ENCODE peak calls at places on chromosomes 5 and 9, in ten cellular contexts. One of them, this sample, is unnamed.

GRCh38 chr5:67294266-67294938 is 97.8 kb upstream of the CD180 start:
- DNase-seq in ascending aorta: no peak
- DNase-seq in heart right ventricle: no peak
- DNase-seq in A549: no peak
- DNase-seq in neural crest cell: no peak
- DNase-seq in epithelial cell of esophagus: no peak
- DNase-seq in B cell: no peak
- DNase-seq in progenitor cell of endocrine pancreas: no peak
- DNase-seq in Calu3: no peak
- DNase-seq in hepatocyte: no peak
- DNase-seq in this sample: no peak

GRCh38 chr5:67660149-67660548 is 463.6 kb upstream of the CD180 start:
- DNase-seq in B cell: no peak
- DNase-seq in epithelial cell of esophagus: no peak
- DNase-seq in hepatocyte: no peak
- DNase-seq in ascending aorta: no peak
- DNase-seq in heart right ventricle: no peak
- DNase-seq in neural crest cell: no peak
- DNase-seq in A549: no peak
- DNase-seq in progenitor cell of endocrine pancreas: no peak
- DNase-seq in Calu3: no peak
- DNase-seq in this sample: no peak

GRCh38 chr5:95022967-95023695 is 261.8 kb downstream of the MCTP1 start:
- DNase-seq in epithelial cell of esophagus: peak
- DNase-seq in hepatocyte: no peak
- DNase-seq in Calu3: no peak
- DNase-seq in heart right ventricle: no peak
- DNase-seq in ascending aorta: no peak
- DNase-seq in B cell: no peak
- DNase-seq in neural crest cell: no peak
- DNase-seq in A549: no peak
- DNase-seq in progenitor cell of endocrine pancreas: no peak
- DNase-seq in this sample: no peak

GRCh38 chr9:129006328-129007034 is 21.6 kb downstream of the SH3GLB2 start:
- DNase-seq in Calu3: peak
- DNase-seq in neural crest cell: peak
- DNase-seq in ascending aorta: peak
- DNase-seq in hepatocyte: peak
- DNase-seq in A549: peak
- DNase-seq in progenitor cell of endocrine pancreas: peak
- DNase-seq in heart right ventricle: peak
- DNase-seq in B cell: peak
- DNase-seq in epithelial cell of esophagus: peak
- DNase-seq in this sample: no peak

GRCh38 chr9:136676920-136677686 is 10.2 kb downstream of the AGPAT2 start:
- DNase-seq in progenitor cell of endocrine pancreas: no peak
- DNase-seq in heart right ventricle: no peak
- DNase-seq in neural crest cell: no peak
- DNase-seq in A549: no peak
- DNase-seq in Calu3: no peak
- DNase-seq in B cell: no peak
- DNase-seq in hepatocyte: no peak
- DNase-seq in epithelial cell of esophagus: no peak
- DNase-seq in ascending aorta: no peak
- DNase-seq in this sample: no peak

GRCh38 chr5:142997586-142997985 is 227.4 kb downstream of the ARHGAP26 start:
- DNase-seq in epithelial cell of esophagus: no peak
- DNase-seq in neural crest cell: no peak
- DNase-seq in Calu3: no peak
- DNase-seq in A549: no peak
- DNase-seq in B cell: no peak
- DNase-seq in heart right ventricle: no peak
- DNase-seq in progenitor cell of endocrine pancreas: no peak
- DNase-seq in ascending aorta: no peak
- DNase-seq in hepatocyte: no peak
- DNase-seq in this sample: no peak

GRCh38 chr5:37166197-37166596 is 83.0 kb downstream of the CPLANE1 start:
- DNase-seq in Calu3: no peak
- DNase-seq in progenitor cell of endocrine pancreas: no peak
- DNase-seq in neural crest cell: no peak
- DNase-seq in B cell: no peak
- DNase-seq in heart right ventricle: no peak
- DNase-seq in hepatocyte: no peak
- DNase-seq in A549: no peak
- DNase-seq in ascending aorta: no peak
- DNase-seq in epithelial cell of esophagus: no peak
- DNase-seq in this sample: no peak

GRCh38 chr5:53871050-53871449 is 310.6 kb downstream of the NDUFS4 start:
- DNase-seq in hepatocyte: no peak
- DNase-seq in heart right ventricle: no peak
- DNase-seq in ascending aorta: no peak
- DNase-seq in A549: no peak
- DNase-seq in progenitor cell of endocrine pancreas: no peak
- DNase-seq in Calu3: no peak
- DNase-seq in B cell: no peak
- DNase-seq in epithelial cell of esophagus: no peak
- DNase-seq in neural crest cell: no peak
- DNase-seq in this sample: no peak

GRCh38 chr5:85077581-85077980 is 692.9 kb upstream of the EDIL3 start:
- DNase-seq in A549: no peak
- DNase-seq in progenitor cell of endocrine pancreas: no peak
- DNase-seq in neural crest cell: no peak
- DNase-seq in ascending aorta: no peak
- DNase-seq in Calu3: no peak
- DNase-seq in heart right ventricle: no peak
- DNase-seq in B cell: no peak
- DNase-seq in hepatocyte: no peak
- DNase-seq in epithelial cell of esophagus: no peak
- DNase-seq in this sample: no peak

GRCh38 chr9:124784503-124784902 is 7.6 kb downstream of the OLFML2A start:
- DNase-seq in A549: no peak
- DNase-seq in epithelial cell of esophagus: peak
- DNase-seq in Calu3: no peak
- DNase-seq in hepatocyte: no peak
- DNase-seq in neural crest cell: no peak
- DNase-seq in B cell: no peak
- DNase-seq in heart right ventricle: no peak
- DNase-seq in progenitor cell of endocrine pancreas: no peak
- DNase-seq in ascending aorta: peak
- DNase-seq in this sample: peak

GRCh38 chr5:103523319-103523718 is 39.3 kb downstream of the NUDT12 start:
- DNase-seq in heart right ventricle: no peak
- DNase-seq in hepatocyte: peak
- DNase-seq in neural crest cell: no peak
- DNase-seq in progenitor cell of endocrine pancreas: no peak
- DNase-seq in Calu3: peak
- DNase-seq in A549: no peak
- DNase-seq in ascending aorta: no peak
- DNase-seq in B cell: no peak
- DNase-seq in epithelial cell of esophagus: peak
- DNase-seq in this sample: no peak

GRCh38 chr9:133687856-133688761 is 50.0 kb downstream of the SARDH start:
- DNase-seq in neural crest cell: no peak
- DNase-seq in A549: no peak
- DNase-seq in progenitor cell of endocrine pancreas: no peak
- DNase-seq in ascending aorta: no peak
- DNase-seq in B cell: no peak
- DNase-seq in heart right ventricle: peak
- DNase-seq in Calu3: no peak
- DNase-seq in epithelial cell of esophagus: no peak
- DNase-seq in hepatocyte: no peak
- DNase-seq in this sample: no peak

GRCh38 chr9:129826344-129826743 is 2.4 kb upstream of the TOR1A start:
- DNase-seq in A549: no peak
- DNase-seq in progenitor cell of endocrine pancreas: no peak
- DNase-seq in Calu3: no peak
- DNase-seq in neural crest cell: no peak
- DNase-seq in epithelial cell of esophagus: no peak
- DNase-seq in hepatocyte: no peak
- DNase-seq in heart right ventricle: no peak
- DNase-seq in B cell: no peak
- DNase-seq in ascending aorta: no peak
- DNase-seq in this sample: no peak

GRCh38 chr5:121913397-121913796 is 48.4 kb upstream of the SRFBP1 start:
- DNase-seq in hepatocyte: no peak
- DNase-seq in Calu3: no peak
- DNase-seq in B cell: no peak
- DNase-seq in heart right ventricle: no peak
- DNase-seq in ascending aorta: no peak
- DNase-seq in epithelial cell of esophagus: no peak
- DNase-seq in progenitor cell of endocrine pancreas: no peak
- DNase-seq in A549: no peak
- DNase-seq in neural crest cell: no peak
- DNase-seq in this sample: no peak

GRCh38 chr9:19160085-19160484 is 32.8 kb upstream of the PLIN2 start:
- DNase-seq in hepatocyte: no peak
- DNase-seq in heart right ventricle: no peak
- DNase-seq in neural crest cell: no peak
- DNase-seq in Calu3: no peak
- DNase-seq in A549: no peak
- DNase-seq in epithelial cell of esophagus: no peak
- DNase-seq in progenitor cell of endocrine pancreas: no peak
- DNase-seq in B cell: no peak
- DNase-seq in ascending aorta: no peak
- DNase-seq in this sample: no peak

GRCh38 chr9:124881138-124881743 is 19.3 kb downstream of the ARPC5L start:
- DNase-seq in Calu3: no peak
- DNase-seq in ascending aorta: no peak
- DNase-seq in heart right ventricle: no peak
- DNase-seq in B cell: no peak
- DNase-seq in hepatocyte: no peak
- DNase-seq in progenitor cell of endocrine pancreas: no peak
- DNase-seq in A549: no peak
- DNase-seq in epithelial cell of esophagus: no peak
- DNase-seq in neural crest cell: no peak
- DNase-seq in this sample: no peak

GRCh38 chr9:128551652-128552152 is 685 bp upstream of the SPTAN1 start:
- DNase-seq in A549: no peak
- DNase-seq in heart right ventricle: no peak
- DNase-seq in hepatocyte: peak
- DNase-seq in B cell: no peak
- DNase-seq in progenitor cell of endocrine pancreas: no peak
- DNase-seq in Calu3: no peak
- DNase-seq in ascending aorta: no peak
- DNase-seq in epithelial cell of esophagus: no peak
- DNase-seq in neural crest cell: no peak
- DNase-seq in this sample: no peak

GRCh38 chr5:172727551-172727950 is 43.4 kb downstream of the DUSP1 start:
- DNase-seq in progenitor cell of endocrine pancreas: no peak
- DNase-seq in Calu3: no peak
- DNase-seq in neural crest cell: no peak
- DNase-seq in B cell: no peak
- DNase-seq in epithelial cell of esophagus: no peak
- DNase-seq in A549: no peak
- DNase-seq in ascending aorta: no peak
- DNase-seq in hepatocyte: no peak
- DNase-seq in heart right ventricle: no peak
- DNase-seq in this sample: no peak

GRCh38 chr5:139368613-139369012 is 14.5 kb downstream of the SLC23A1 start:
- DNase-seq in A549: no peak
- DNase-seq in Calu3: no peak
- DNase-seq in neural crest cell: no peak
- DNase-seq in hepatocyte: no peak
- DNase-seq in ascending aorta: no peak
- DNase-seq in epithelial cell of esophagus: no peak
- DNase-seq in progenitor cell of endocrine pancreas: no peak
- DNase-seq in heart right ventricle: no peak
- DNase-seq in B cell: no peak
- DNase-seq in this sample: no peak
- TF ChIP-seq CTCF in A549: peak
- TF ChIP-seq CTCF in Calu3: no peak
- TF ChIP-seq CTCF in neural crest cell: no peak
- TF ChIP-seq CTCF in hepatocyte: peak
- TF ChIP-seq CTCF in ascending aorta: no peak
- TF ChIP-seq CTCF in epithelial cell of esophagus: no peak
- TF ChIP-seq CTCF in progenitor cell of endocrine pancreas: no peak
- TF ChIP-seq CTCF in heart right ventricle: no peak
- TF ChIP-seq CTCF in B cell: no peak
- TF ChIP-seq CTCF in this sample: no peak

GRCh38 chr9:85332487-85332886 is 409.3 kb downstream of the AGTPBP1 start:
- DNase-seq in heart right ventricle: no peak
- DNase-seq in A549: peak
- DNase-seq in hepatocyte: no peak
- DNase-seq in epithelial cell of esophagus: no peak
- DNase-seq in ascending aorta: no peak
- DNase-seq in B cell: no peak
- DNase-seq in progenitor cell of endocrine pancreas: no peak
- DNase-seq in neural crest cell: no peak
- DNase-seq in Calu3: peak
- DNase-seq in this sample: no peak
- TF ChIP-seq CTCF in heart right ventricle: no peak
- TF ChIP-seq CTCF in A549: no peak
- TF ChIP-seq CTCF in hepatocyte: no peak
- TF ChIP-seq CTCF in epithelial cell of esophagus: no peak
- TF ChIP-seq CTCF in ascending aorta: no peak
- TF ChIP-seq CTCF in B cell: no peak
- TF ChIP-seq CTCF in progenitor cell of endocrine pancreas: peak
- TF ChIP-seq CTCF in neural crest cell: peak
- TF ChIP-seq CTCF in Calu3: peak
- TF ChIP-seq CTCF in this sample: no peak

DNA sequence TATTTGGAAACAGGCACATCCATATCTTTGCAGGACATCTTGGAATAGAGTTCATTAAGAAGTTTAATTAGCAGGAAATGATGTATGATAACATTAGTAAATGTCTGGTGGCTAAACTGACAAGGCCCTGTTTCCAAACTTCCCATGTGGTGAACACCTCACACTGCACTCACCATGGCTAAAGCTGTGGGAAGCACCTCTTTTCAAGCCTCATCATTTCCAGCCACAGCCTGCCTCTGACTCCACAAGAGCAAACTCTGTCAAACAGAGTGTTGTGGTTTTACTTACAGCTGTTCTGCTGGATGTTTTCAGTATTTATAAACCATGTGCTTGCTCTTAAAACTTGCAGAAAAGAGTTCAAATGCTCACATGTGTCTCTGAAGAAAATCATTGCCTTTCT is 14.9 kb upstream of the NDUFB6 start:
- DNase-seq in Calu3: no peak
- DNase-seq in epithelial cell of esophagus: peak
- DNase-seq in neural crest cell: no peak
- DNase-seq in heart right ventricle: no peak
- DNase-seq in B cell: no peak
- DNase-seq in A549: no peak
- DNase-seq in progenitor cell of endocrine pancreas: no peak
- DNase-seq in ascending aorta: no peak
- DNase-seq in hepatocyte: no peak
- DNase-seq in this sample: no peak
- TF ChIP-seq CTCF in Calu3: no peak
- TF ChIP-seq CTCF in epithelial cell of esophagus: no peak
- TF ChIP-seq CTCF in neural crest cell: no peak
- TF ChIP-seq CTCF in heart right ventricle: no peak
- TF ChIP-seq CTCF in B cell: no peak
- TF ChIP-seq CTCF in A549: no peak
- TF ChIP-seq CTCF in progenitor cell of endocrine pancreas: peak
- TF ChIP-seq CTCF in ascending aorta: no peak
- TF ChIP-seq CTCF in hepatocyte: no peak
- TF ChIP-seq CTCF in this sample: no peak

DNA sequence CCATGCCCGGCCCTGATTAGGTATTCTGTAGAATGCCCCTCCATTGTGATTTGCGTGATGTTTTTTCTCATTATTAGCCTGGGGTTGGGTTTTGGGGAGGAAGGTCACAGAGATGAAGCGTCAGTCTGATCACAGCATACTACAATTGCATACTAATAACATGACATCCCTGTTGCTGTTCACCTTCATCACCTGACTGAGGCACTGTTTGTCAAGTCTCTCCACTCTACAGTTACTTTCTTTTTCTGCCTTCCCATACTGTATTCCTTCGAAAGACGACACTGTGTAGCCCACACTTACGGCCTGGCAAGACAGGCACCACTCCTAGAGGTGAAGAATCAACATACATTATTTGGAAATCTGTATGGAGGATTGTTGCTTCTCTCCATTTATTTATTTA is 5.5 kb downstream of the ZNF354C start:
- DNase-seq in B cell: no peak
- DNase-seq in epithelial cell of esophagus: no peak
- DNase-seq in heart right ventricle: no peak
- DNase-seq in ascending aorta: no peak
- DNase-seq in Calu3: no peak
- DNase-seq in neural crest cell: no peak
- DNase-seq in A549: no peak
- DNase-seq in progenitor cell of endocrine pancreas: no peak
- DNase-seq in hepatocyte: no peak
- DNase-seq in this sample: no peak
- TF ChIP-seq CTCF in B cell: no peak
- TF ChIP-seq CTCF in epithelial cell of esophagus: no peak
- TF ChIP-seq CTCF in heart right ventricle: no peak
- TF ChIP-seq CTCF in ascending aorta: no peak
- TF ChIP-seq CTCF in Calu3: no peak
- TF ChIP-seq CTCF in neural crest cell: no peak
- TF ChIP-seq CTCF in A549: no peak
- TF ChIP-seq CTCF in progenitor cell of endocrine pancreas: no peak
- TF ChIP-seq CTCF in hepatocyte: no peak
- TF ChIP-seq CTCF in this sample: no peak